ENCODE peak calls at places on chromosomes 7 and 10, in four cellular contexts. U is GM12878, E is HepG2, S is K562. C is an unnamed sample.
A peak's percentile ranks its signal among the peaks of the same experiment; 100 is the strongest.

GRCh38 chr10:13233358-13233757 is 816 bp downstream of the UCMA start:
- DNase-seq in U (no peak), E (no peak), S (no peak), C (no peak)

GRCh38 chr7:1422512-1423265 is 36.6 kb downstream of the MICALL2 start:
- DNase-seq in U (no peak), E (no peak), S (peak; percentile 56), C (no peak)

GRCh38 chr7:66930341-66930740 is 9.3 kb downstream of the TMEM248 start:
- DNase-seq in U (no peak), E (no peak), S (peak; percentile 85), C (peak; percentile 63)

GRCh38 chr7:98922392-98923107 is 44.2 kb downstream of the TRRAP start:
- DNase-seq in U (no peak), E (peak; percentile 83), S (peak; percentile 33), C (no peak)

GRCh38 chr10:62858364-62858763 is 42.2 kb upstream of the EGR2 start:
- DNase-seq in U (no peak), E (peak; percentile 6), S (no peak), C (peak; percentile 24)

GRCh38 chr7:6489612-6490011 is 41.9 kb upstream of the DAGLB start:
- DNase-seq in U (no peak), E (peak; percentile 35), S (no peak), C (no peak)

GRCh38 chr10:24042884-24043283 is 166.1 kb upstream of the KIAA1217 start:
- DNase-seq in U (no peak), E (no peak), S (no peak), C (no peak)

GRCh38 chr7:85529197-85529596 is 342.3 kb upstream of the SEMA3D start:
- DNase-seq in U (no peak), E (no peak), S (no peak), C (no peak)

GRCh38 chr7:27192546-27193334 is 7.2 kb downstream of the HOXA13 start:
- DNase-seq in U (no peak), E (no peak), S (no peak), C (no peak)

GRCh38 chr7:111756687-111757178 is 194.4 kb upstream of the IMMP2L start:
- DNase-seq in U (no peak), E (no peak), S (no peak), C (peak; percentile 47)

GRCh38 chr10:44862917-44863316 is 48.2 kb upstream of the TMEM72 start:
- DNase-seq in U (no peak), E (no peak), S (no peak), C (no peak)

GRCh38 chr10:87503892-87504291 is 801 bp upstream of the MINPP1 start:
- DNase-seq in U (no peak), E (peak; percentile 21), S (no peak), C (no peak)

GRCh38 chr10:60942604-60943269 is 1.2 kb downstream of the RHOBTB1 start:
- DNase-seq in U (no peak), E (no peak), S (peak; percentile 34), C (no peak)

GRCh38 chr7:1236831-1237701 is 4.4 kb downstream of the UNCX start:
- DNase-seq in U (no peak), E (no peak), S (no peak), C (peak; percentile 23)

GRCh38 chr10:103683851-103684250 is 171.5 kb downstream of the SH3PXD2A start:
- DNase-seq in U (no peak), E (no peak), S (no peak), C (peak; percentile 20)

GRCh38 chr7:77367976-77368375 is 48.2 kb downstream of the GSAP start:
- DNase-seq in U (no peak), E (no peak), S (no peak), C (no peak)

GRCh38 chr7:136923111-136923510 is 54.7 kb downstream of the CHRM2 start:
- DNase-seq in U (no peak), E (no peak), S (no peak), C (no peak)

GRCh38 chr7:92527300-92528187 is 776 bp downstream of the PEX1 start:
- DNase-seq in U (peak; percentile 15), E (peak; percentile 62), S (peak; percentile 73), C (peak; percentile 49)

GRCh38 chr10:30967654-30968421 is 63.8 kb downstream of the ZNF438 start:
- DNase-seq in U (no peak), E (no peak), S (no peak), C (no peak)
- TF ChIP-seq NR2C2 in U (no peak), E (no peak), S (no peak), C (no peak)

GRCh38 chr10:76946268-76946667 is 691.3 kb downstream of the KCNMA1 start:
- DNase-seq in U (no peak), E (no peak), S (no peak), C (no peak)
- TF ChIP-seq NR2C2 in U (no peak), E (no peak), S (no peak), C (no peak)

GRCh38 chr10:111200505-111201186 is 123.8 kb downstream of the ADRA2A start:
- DNase-seq in U (no peak), E (no peak), S (no peak), C (no peak)

GRCh38 chr10:111204880-111205279 is 128.1 kb downstream of the ADRA2A start:
- DNase-seq in U (no peak), E (no peak), S (no peak), C (no peak)

GRCh38 chr10:111203615-111204014 is 126.8 kb downstream of the ADRA2A start:
- DNase-seq in U (no peak), E (no peak), S (no peak), C (no peak)

GRCh38 chr10:111199587-111199986 is 122.8 kb downstream of the ADRA2A start:
- DNase-seq in U (no peak), E (no peak), S (no peak), C (no peak)
- TF ChIP-seq NR2C2 in U (no peak), E (no peak), S (no peak), C (no peak)

GRCh38 chr10:9334270-9334669 is 1279.8 kb downstream of the GATA3 start:
- DNase-seq in U (no peak), E (no peak), S (no peak), C (no peak)

DNA sequence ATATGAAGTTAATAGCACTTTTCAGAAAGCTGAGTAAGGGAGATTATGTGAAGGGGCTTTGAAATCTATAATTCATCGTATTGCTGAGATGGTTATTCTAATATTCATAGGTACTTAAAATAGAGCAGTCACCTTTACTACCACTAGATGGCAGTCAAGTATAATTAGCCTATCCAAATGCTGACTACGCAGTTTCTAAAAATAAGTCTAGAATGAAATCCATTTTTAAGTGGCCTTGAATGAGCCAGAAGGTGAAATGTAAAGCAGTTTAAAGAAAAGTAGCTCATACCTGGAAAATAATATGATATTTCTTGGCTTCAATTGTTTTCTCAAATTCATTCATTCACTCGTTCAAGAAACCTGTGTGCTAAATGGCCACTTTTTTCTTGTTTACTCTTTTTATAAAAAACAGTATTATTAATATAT is 1277.1 kb downstream of the GATA3 start:
- DNase-seq in U (no peak), E (peak; percentile 21), S (peak; percentile 43), C (no peak)
- TF ChIP-seq NR2C2 in U (no peak), E (no peak), S (no peak), C (no peak)

DNA sequence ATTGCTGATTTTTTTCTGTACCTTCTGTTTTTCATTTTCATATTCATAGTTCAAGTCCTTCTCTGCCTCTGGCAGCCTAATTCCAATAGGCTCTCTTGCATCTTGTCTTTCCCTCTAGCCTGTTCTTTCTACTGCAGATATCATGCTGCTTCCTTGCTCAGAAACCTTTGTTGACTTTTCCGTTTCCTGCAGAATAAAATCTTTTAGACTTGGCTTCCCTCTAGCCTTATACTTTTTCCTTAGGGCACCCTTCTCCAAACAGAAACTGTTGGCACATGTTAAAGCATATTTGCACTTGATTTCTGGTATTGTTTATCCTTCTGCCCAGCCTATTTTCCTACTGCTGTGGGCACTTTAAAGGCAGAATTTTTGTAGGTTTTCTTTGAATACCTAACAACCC is 4.5 kb downstream of the GNAI1 start:
- DNase-seq in U (no peak), E (no peak), S (no peak), C (no peak)
- TF ChIP-seq NR2C2 in U (no peak), E (no peak), S (no peak), C (no peak)

GRCh38 chr10:51744235-51744634 is 44.8 kb upstream of the CSTF2T start:
- DNase-seq in U (no peak), E (no peak), S (no peak), C (no peak)

GRCh38 chr10:51748959-51749358 is 49.6 kb upstream of the CSTF2T start:
- DNase-seq in U (no peak), E (no peak), S (no peak), C (no peak)

GRCh38 chr10:51747211-51747610 is 47.8 kb upstream of the CSTF2T start:
- DNase-seq in U (no peak), E (no peak), S (no peak), C (no peak)

DNA sequence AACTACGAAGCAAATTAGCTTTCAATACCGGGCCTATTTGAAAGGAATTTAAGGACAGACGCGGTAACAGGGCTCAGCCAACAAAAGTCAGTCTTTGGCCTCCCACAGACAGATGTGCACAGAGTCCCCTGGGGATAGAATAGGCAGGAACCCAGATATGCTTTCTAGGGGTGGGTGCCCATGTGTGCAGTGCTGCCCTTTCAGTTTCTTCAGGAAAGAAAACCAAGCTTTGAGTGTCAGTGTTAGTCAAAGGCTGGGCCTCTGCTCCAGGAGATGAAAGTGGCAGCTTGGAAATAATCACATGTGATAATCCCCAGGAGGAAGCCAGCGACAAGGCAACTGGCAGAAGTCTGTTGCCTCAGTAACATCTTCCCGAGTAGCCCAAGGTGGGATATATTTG is 43.8 kb upstream of the CSTF2T start:
- DNase-seq in U (peak; percentile 21), E (no peak), S (no peak), C (no peak)
- TF ChIP-seq NR2C2 in U (no peak), E (no peak), S (no peak), C (no peak)

DNA sequence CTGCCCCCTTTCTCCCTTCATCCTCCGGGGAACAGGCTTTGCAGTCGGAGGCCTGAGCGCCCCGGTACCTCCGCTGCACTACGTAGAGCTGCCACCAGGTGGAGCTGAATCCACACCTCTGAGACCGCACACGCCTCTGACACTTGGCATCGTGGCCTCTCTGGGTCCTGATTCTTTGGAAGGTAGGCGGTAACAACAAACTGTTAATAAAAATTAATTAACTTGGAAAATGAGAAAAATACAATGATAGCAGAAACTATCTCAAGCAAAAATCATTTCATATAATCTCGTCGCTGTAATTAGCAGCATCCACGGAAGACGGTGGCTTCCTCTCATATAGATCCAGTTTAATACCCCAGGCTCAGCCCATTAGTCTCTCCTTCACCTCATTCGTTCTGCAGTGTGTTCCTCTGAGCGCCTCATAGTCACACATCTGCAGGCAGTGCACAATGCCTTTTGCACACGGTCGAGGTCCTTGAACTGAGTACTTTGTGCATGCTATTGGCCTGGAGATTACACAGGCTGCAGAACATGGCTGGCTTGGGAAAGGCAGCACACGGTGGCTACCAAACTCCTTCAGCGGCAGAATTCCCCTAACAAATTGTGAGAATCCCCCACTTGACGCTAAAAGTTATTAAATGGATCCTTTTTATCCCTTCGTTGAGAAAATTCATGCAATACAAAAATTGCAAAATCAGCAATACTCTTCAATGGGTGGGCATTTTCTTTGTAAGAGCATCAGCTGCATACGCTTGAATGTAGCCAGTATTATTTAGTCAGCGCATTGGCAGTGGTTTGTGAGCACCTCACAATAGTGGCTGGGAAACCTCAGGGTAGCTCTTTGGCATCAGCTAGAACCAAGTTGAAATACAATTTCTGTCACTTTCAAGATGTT is 18.7 kb downstream of the OR9A2 start:
- DNase-seq in U (peak; percentile 9), E (peak; percentile 41), S (peak; percentile 83), C (peak; percentile 88)
- TF ChIP-seq NR2C2 in U (no peak), E (no peak), S (no peak), C (no peak)

DNA sequence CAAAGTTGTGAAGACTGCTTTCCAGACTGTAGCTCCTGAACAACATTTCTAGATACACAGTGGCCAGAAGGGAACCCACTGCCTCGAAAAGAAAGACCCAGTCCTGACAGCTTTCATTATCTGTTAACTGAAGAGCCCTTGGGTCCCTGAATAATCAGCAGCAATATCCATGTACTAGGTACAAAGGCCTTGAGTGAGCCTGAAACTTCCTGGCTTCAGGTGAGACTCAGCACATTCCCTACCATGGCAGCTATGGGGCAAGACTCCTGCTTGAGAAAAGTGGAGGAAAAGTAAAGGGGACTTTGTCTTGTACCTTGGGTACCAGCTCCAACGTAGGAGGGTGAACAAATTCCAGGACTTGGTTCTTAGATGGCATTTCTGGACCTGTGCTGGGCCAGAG is 92.8 kb downstream of the SIRT1 start:
- DNase-seq in U (no peak), E (no peak), S (no peak), C (no peak)
- TF ChIP-seq NR2C2 in U (no peak), E (no peak), S (no peak), C (no peak)